ENCODE peak calls at places on chromosome 11, in ten cellular contexts. L is KBM-7; I is amniotic stem cell; A is erythroblast; M is esophagus squamous epithelium; Y is activated CD8-positive, alpha-beta T cell treated with anti-CD3 and anti-CD28 coated beads for 36 hours; F is colonic mucosa; P is astrocyte; S is GM19239; X is activated T-cell treated with anti-CD3 and anti-CD28 coated beads, Interleukin-2, amount 50 U/mL, for 4 hours. O is an unnamed sample.

GRCh38 chr11:119405986-119406385 is 17.0 kb downstream of the THY1 start:
- DNase-seq in X (no peak), F (no peak), I (no peak), S (no peak), Y (no peak), M (no peak), A (no peak), P (peak), L (peak), O (no peak)

GRCh38 chr11:28086569-28086968 is 21.4 kb downstream of the KIF18A start:
- DNase-seq in P (peak), Y (no peak), A (no peak), I (peak), M (no peak), S (no peak), L (no peak), F (no peak), X (no peak), O (no peak)

GRCh38 chr11:120013325-120014250 is 124.3 kb downstream of the TRIM29 start:
- DNase-seq in Y (peak), X (no peak), S (peak), M (no peak), F (peak), I (no peak), P (peak), L (peak), A (peak), O (peak)

GRCh38 chr11:126465573-126466287 is 110.2 kb downstream of the ST3GAL4 start:
- DNase-seq in P (no peak), S (peak), L (peak), F (no peak), I (no peak), A (no peak), M (no peak), Y (peak), X (no peak), O (no peak)

GRCh38 chr11:45590743-45591142 is 74.7 kb downstream of the CHST1 start:
- DNase-seq in Y (no peak), I (no peak), F (no peak), M (no peak), A (no peak), S (no peak), X (no peak), L (no peak), P (peak), O (no peak)

GRCh38 chr11:446886-447285 is 3.2 kb upstream of the PTDSS2 start:
- DNase-seq in A (no peak), X (no peak), P (no peak), L (no peak), Y (no peak), M (no peak), F (peak), I (no peak), S (no peak), O (no peak)

GRCh38 chr11:69243496-69244200 is 50.3 kb upstream of the MYEOV start:
- DNase-seq in I (no peak), X (no peak), M (no peak), A (no peak), S (no peak), L (no peak), Y (no peak), P (no peak), F (peak), O (no peak)

GRCh38 chr11:30356388-30356787 is 33.5 kb downstream of the ARL14EP start:
- DNase-seq in Y (no peak), M (no peak), L (no peak), A (no peak), F (no peak), X (no peak), P (no peak), I (no peak), S (no peak), O (no peak)

GRCh38 chr11:130464289-130464812 is 15.9 kb downstream of the ADAMTS15 start:
- DNase-seq in S (no peak), F (no peak), P (peak), Y (no peak), I (no peak), M (no peak), X (no peak), A (no peak), L (no peak), O (no peak)

GRCh38 chr11:1196516-1197391 is 26.1 kb upstream of the MUC5B start:
- DNase-seq in P (no peak), M (no peak), A (no peak), Y (no peak), I (no peak), X (peak), L (no peak), F (no peak), S (no peak), O (peak)

GRCh38 chr11:95715777-95716241 is 73.8 kb downstream of the FAM76B start:
- DNase-seq in F (no peak), L (peak), Y (peak), S (peak), A (no peak), M (no peak), P (peak), X (peak), I (no peak), O (no peak)

GRCh38 chr11:117384045-117384444 is 56.4 kb downstream of the CEP164 start:
- DNase-seq in I (peak), M (no peak), L (no peak), F (no peak), Y (no peak), A (no peak), P (peak), X (no peak), S (no peak), O (no peak)

GRCh38 chr11:132050081-132050480 is 679.7 kb downstream of the NTM start:
- DNase-seq in X (no peak), S (no peak), M (no peak), I (no peak), A (no peak), Y (no peak), P (no peak), L (no peak), F (no peak), O (no peak)

GRCh38 chr11:130449996-130450419 is 1.6 kb downstream of the ADAMTS15 start:
- DNase-seq in F (peak), X (no peak), L (no peak), I (no peak), M (no peak), S (no peak), A (peak), P (peak), Y (no peak), O (peak)

GRCh38 chr11:131867457-131868257 is 497.2 kb downstream of the NTM start:
- DNase-seq in L (peak), X (no peak), Y (peak), S (peak), M (no peak), P (peak), F (peak), A (peak), I (peak), O (no peak)

GRCh38 chr11:115267871-115268270 is 236.3 kb downstream of the CADM1 start:
- DNase-seq in X (no peak), L (no peak), M (no peak), P (peak), I (no peak), A (no peak), Y (peak), S (no peak), F (no peak), O (no peak)

GRCh38 chr11:19817265-19817851 is 104.7 kb downstream of the NAV2 start:
- DNase-seq in S (no peak), P (no peak), A (no peak), L (no peak), X (no peak), M (no peak), I (no peak), Y (no peak), F (no peak), O (no peak)

GRCh38 chr11:47171057-47171838 is 5.4 kb downstream of the ARFGAP2 start:
- DNase-seq in L (no peak), F (no peak), M (no peak), I (no peak), S (no peak), P (no peak), Y (no peak), X (no peak), A (no peak), O (no peak)

O was measured in K562.